ENCODE peak calls at places on chromosome 14, in seven cellular contexts. Q is activated T-helper 1 cell treated with anti-CD3 and anti-CD28 coated beads, Interleukin-2, amount 50 U/mL, for 16 hours; O is memory B cell; A is A172; X is LoVo; Z is heart left ventricle; P is non-pigmented ciliary epithelial cell. H is an unnamed sample.

GRCh38 chr14:84969501-84969900 is 560.4 kb upstream of the FLRT2 start:
- DNase-seq in Q (no peak), X (no peak), O (no peak), P (no peak), Z (no peak), A (no peak), H (no peak)

GRCh38 chr14:103898711-103899110 is 29.5 kb upstream of the TDRD9 start:
- DNase-seq in Z (peak), P (no peak), Q (no peak), O (no peak), A (no peak), X (no peak), H (no peak)

GRCh38 chr14:105060751-105061427 is 4.3 kb downstream of the GPR132 start:
- DNase-seq in P (no peak), Q (no peak), Z (peak), A (no peak), O (peak), X (no peak), H (peak)

GRCh38 chr14:39175445-39176262 is 600 bp downstream of the PNN start:
- DNase-seq in Z (no peak), X (peak), P (no peak), A (no peak), Q (no peak), O (peak), H (peak)

GRCh38 chr14:105087308-105087962 is 22.2 kb upstream of the GPR132 start:
- DNase-seq in Z (no peak), P (no peak), A (peak), Q (no peak), X (no peak), O (no peak), H (peak)

GRCh38 chr14:25472700-25473099 is 422.8 kb upstream of the STXBP6 start:
- DNase-seq in Q (no peak), O (no peak), A (no peak), Z (no peak), P (no peak), X (no peak), H (no peak)

GRCh38 chr14:59925797-59926196 is 5.9 kb downstream of the LRRC9 start:
- DNase-seq in Z (no peak), O (no peak), P (no peak), A (no peak), X (no peak), Q (no peak), H (no peak)

GRCh38 chr14:59248170-59248569 is 59.7 kb downstream of the DAAM1 start:
- DNase-seq in X (no peak), P (no peak), O (no peak), A (no peak), Q (no peak), Z (no peak), H (no peak)

GRCh38 chr14:35927727-35928126 is 101.6 kb downstream of the BRMS1L start:
- DNase-seq in Z (no peak), P (no peak), A (peak), O (no peak), X (no peak), Q (no peak), H (no peak)

GRCh38 chr14:101380512-101380911 is 180.8 kb upstream of the DIO3 start:
- DNase-seq in P (no peak), Z (no peak), A (no peak), O (no peak), Q (no peak), X (no peak), H (no peak)

GRCh38 chr14:98133806-98134205 is 1138.2 kb downstream of the BCL11B start:
- DNase-seq in X (no peak), O (no peak), A (no peak), Z (no peak), Q (no peak), P (no peak), H (no peak)

GRCh38 chr14:103109789-103110415 is 13.4 kb upstream of the TNFAIP2 start:
- DNase-seq in Q (no peak), A (peak), O (no peak), Z (peak), X (no peak), P (peak), H (no peak)

GRCh38 chr14:99026471-99026870 is 245.5 kb downstream of the BCL11B start:
- DNase-seq in Z (no peak), X (no peak), O (no peak), P (no peak), Q (no peak), A (no peak), H (no peak)

GRCh38 chr14:89202413-89202812 is 214.6 kb downstream of the FOXN3 start:
- DNase-seq in O (no peak), Q (no peak), A (no peak), X (no peak), P (no peak), Z (no peak), H (no peak)

GRCh38 chr14:75162631-75163030 is 13.8 kb downstream of the TMED10 start:
- DNase-seq in Z (no peak), A (no peak), X (no peak), O (no peak), Q (no peak), P (no peak), H (no peak)

GRCh38 chr14:32166924-32167323 is 34.9 kb upstream of the RNU6-7 start:
- DNase-seq in Q (no peak), Z (no peak), X (no peak), A (no peak), O (no peak), P (no peak), H (no peak)

GRCh38 chr14:30597496-30597895 is 24.6 kb upstream of the SCFD1 start:
- DNase-seq in X (no peak), A (no peak), O (no peak), Z (no peak), Q (no peak), P (no peak), H (no peak)

GRCh38 chr14:68783408-68784297 is 9.2 kb downstream of the ZFP36L1 start:
- DNase-seq in Q (no peak), X (no peak), A (no peak), Z (peak), P (no peak), O (no peak), H (no peak)

GRCh38 chr14:95359974-95360826 is 40.5 kb upstream of the CLMN start:
- DNase-seq in O (no peak), X (no peak), A (no peak), P (no peak), Z (no peak), Q (no peak), H (no peak)

GRCh38 chr14:36583242-36584166 is 1.1 kb upstream of the NKX2-8 start:
- DNase-seq in X (no peak), A (no peak), Q (no peak), P (no peak), Z (no peak), O (no peak), H (no peak)

GRCh38 chr14:54135804-54136280 is 179.2 kb upstream of the BMP4 start:
- DNase-seq in P (no peak), Z (no peak), Q (no peak), A (no peak), O (no peak), X (no peak), H (no peak)

GRCh38 chr14:22980672-22981089 is 1.7 kb downstream of the AJUBA start:
- DNase-seq in X (peak), O (no peak), Z (peak), A (peak), Q (no peak), P (no peak), H (no peak)

GRCh38 chr14:84323963-84324362 is 1206.0 kb upstream of the FLRT2 start:
- DNase-seq in A (no peak), O (no peak), Q (no peak), Z (no peak), P (no peak), X (no peak), H (no peak)

GRCh38 chr14:86944434-86944833 is 1048.5 kb downstream of the GALC start:
- DNase-seq in Q (no peak), X (no peak), Z (no peak), A (no peak), P (no peak), O (no peak), H (no peak)

GRCh38 chr14:96852823-96853422 is 55.7 kb downstream of the VRK1 start:
- DNase-seq in A (peak), Q (no peak), P (peak), Z (no peak), O (no peak), X (peak), H (no peak)

H was measured in spleen.